ENCODE peak calls at places on chromosomes 1 and 21, in six cellular contexts. P is A549, Q is fibroblast of lung, H is H9, M is GM23338, A is HCT116. K is an unnamed sample.

GRCh38 chr21:45376459-45377324 is 28.3 kb upstream of the COL18A1 start:
- DNase-seq in H (no peak), A (no peak), P (no peak), Q (no peak), M (no peak), K (no peak)

GRCh38 chr1:221774054-221774842 is 32.4 kb upstream of the DUSP10 start:
- DNase-seq in M (no peak), A (no peak), P (peak; percentile 30), Q (no peak), H (no peak), K (no peak)

GRCh38 chr1:53183277-53183990 is 13.2 kb upstream of the CPT2 start:
- DNase-seq in M (no peak), A (no peak), P (no peak), Q (no peak), H (no peak), K (no peak)

GRCh38 chr1:201461193-201461657 is 7.8 kb downstream of the PHLDA3 start:
- DNase-seq in Q (peak; percentile 98), A (peak; percentile 86), M (no peak), P (peak; percentile 93), H (no peak), K (no peak)

GRCh38 chr21:17461582-17461981 is 51.3 kb upstream of the CXADR start:
- DNase-seq in P (peak; percentile 21), A (no peak), H (no peak), Q (peak; percentile 42), M (no peak), K (no peak)

GRCh38 chr1:156060937-156061636 is at the start of gene RAB25:
- DNase-seq in Q (no peak), P (no peak), H (peak; percentile 94), M (peak; percentile 96), A (peak; percentile 83), K (no peak)

GRCh38 chr1:240027059-240027462 is 64.6 kb upstream of the FMN2 start:
- DNase-seq in M (peak; percentile 75), P (peak; percentile 59), Q (peak; percentile 41), H (no peak), A (no peak), K (peak; percentile 24)

GRCh38 chr1:153937331-153937730 is 9.2 kb downstream of the DENND4B start:
- DNase-seq in P (no peak), Q (no peak), M (no peak), A (no peak), H (no peak), K (no peak)

GRCh38 chr1:2612591-2613365 is 20.0 kb downstream of the MMEL1 start:
- DNase-seq in H (no peak), M (no peak), Q (no peak), A (no peak), P (no peak), K (no peak)

GRCh38 chr21:41142051-41142795 is 25.7 kb upstream of the BACE2 start:
- DNase-seq in M (peak; percentile 9), P (peak; percentile 5), A (no peak), H (peak; percentile 47), Q (peak; percentile 97), K (no peak)

GRCh38 chr1:176811896-176812295 is 348.9 kb downstream of the PAPPA2 start:
- DNase-seq in Q (no peak), A (no peak), H (no peak), P (no peak), M (peak; percentile 63), K (peak; percentile 15)

GRCh38 chr1:5973771-5974170 is 18.5 kb downstream of the NPHP4 start:
- DNase-seq in M (no peak), H (peak; percentile 35), Q (peak; percentile 25), A (no peak), P (no peak), K (no peak)

GRCh38 chr1:219189021-219189824 is 15.5 kb downstream of the LYPLAL1 start:
- DNase-seq in H (no peak), Q (peak; percentile 88), M (no peak), P (no peak), A (no peak), K (no peak)

GRCh38 chr21:38959686-38960049 is 153.9 kb downstream of the ETS2 start:
- DNase-seq in P (no peak), M (no peak), A (no peak), Q (no peak), H (no peak), K (no peak)

GRCh38 chr1:94096797-94097549 is 24.0 kb downstream of the ABCA4 start:
- DNase-seq in A (no peak), P (no peak), Q (peak; percentile 35), M (no peak), H (no peak), K (no peak)

GRCh38 chr21:15058718-15059316 is 6.0 kb downstream of the NRIP1 start:
- DNase-seq in M (peak; percentile 32), P (peak; percentile 59), H (no peak), A (peak; percentile 32), Q (peak; percentile 77), K (no peak)

GRCh38 chr1:231612393-231613089 is 14.0 kb upstream of the DISC1 start:
- DNase-seq in H (no peak), M (no peak), A (no peak), P (no peak), Q (no peak), K (no peak)

DNA sequence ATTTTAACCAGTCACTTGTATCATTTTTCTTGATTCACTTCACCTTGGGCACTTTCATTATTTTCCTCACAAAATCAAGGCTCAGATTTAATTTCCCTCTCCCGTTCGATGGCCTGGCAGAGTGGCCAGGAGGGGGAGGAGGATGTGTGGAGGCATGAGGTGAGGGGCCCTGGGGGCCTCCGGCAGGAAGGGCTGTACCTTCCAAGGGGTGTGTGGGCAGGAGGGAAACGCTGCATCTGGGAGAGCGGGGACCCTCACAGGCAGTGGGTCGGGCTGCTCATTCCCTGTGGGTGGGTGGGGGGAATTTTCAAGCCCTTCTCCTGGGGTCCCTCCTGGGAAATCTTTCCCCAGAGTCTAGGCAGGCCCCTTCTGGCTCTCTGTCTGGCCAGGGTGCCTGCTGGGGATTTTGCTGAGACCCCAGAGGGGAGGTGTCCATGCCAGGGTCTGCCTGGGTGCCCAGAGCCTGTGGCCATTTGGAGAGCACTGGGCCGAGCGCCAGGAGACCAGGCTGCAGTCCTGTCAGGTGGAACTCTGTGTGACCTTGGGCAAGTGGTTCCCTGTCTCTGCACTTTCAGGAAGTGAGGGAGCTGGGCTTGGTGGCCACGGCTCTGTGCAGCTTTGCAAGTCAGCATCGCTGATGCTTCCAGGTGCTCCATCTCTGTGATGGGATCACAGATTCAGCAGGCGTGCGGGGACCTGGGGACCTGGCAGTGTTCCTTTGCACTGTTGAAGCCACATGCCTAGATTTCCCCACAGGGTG is 81.9 kb upstream of the C1orf174 start:
- DNase-seq in A (no peak), M (no peak), Q (no peak), P (no peak), H (no peak), K (no peak)
- H3K4me2 ChIP-seq in A (no peak overlapping the region), M (no peak overlapping the region), Q (no peak overlapping the region), P (no peak overlapping the region), H (no peak overlapping the region), K (no peak overlapping the region)

GRCh38 chr1:204207136-204207616 is 6.6 kb downstream of the GOLT1A start:
- DNase-seq in Q (peak; percentile 9), P (peak; percentile 37), M (peak; percentile 90), H (peak; percentile 88), A (peak; percentile 18), K (peak; percentile 62)
- H3K4me2 ChIP-seq in Q (no peak overlapping the region), P (peak overlapping the region; percentile 33), M (no peak overlapping the region), H (no peak overlapping the region), A (peak overlapping the region; percentile 22), K (no peak overlapping the region)

GRCh38 chr1:57319165-57319564 is 104.7 kb downstream of the DAB1 start:
- DNase-seq in M (no peak), P (no peak), A (no peak), Q (peak; percentile 32), H (no peak), K (no peak)
- H3K4me2 ChIP-seq in M (no peak overlapping the region), P (no peak overlapping the region), A (no peak overlapping the region), Q (no peak overlapping the region), H (no peak overlapping the region), K (no peak overlapping the region)

GRCh38 chr1:157278383-157279156 is 140.4 kb upstream of the ETV3 start:
- DNase-seq in A (no peak), M (no peak), H (no peak), Q (no peak), P (no peak), K (no peak)
- H3K4me2 ChIP-seq in A (no peak overlapping the region), M (no peak overlapping the region), H (no peak overlapping the region), Q (no peak overlapping the region), P (no peak overlapping the region), K (no peak overlapping the region)

DNA sequence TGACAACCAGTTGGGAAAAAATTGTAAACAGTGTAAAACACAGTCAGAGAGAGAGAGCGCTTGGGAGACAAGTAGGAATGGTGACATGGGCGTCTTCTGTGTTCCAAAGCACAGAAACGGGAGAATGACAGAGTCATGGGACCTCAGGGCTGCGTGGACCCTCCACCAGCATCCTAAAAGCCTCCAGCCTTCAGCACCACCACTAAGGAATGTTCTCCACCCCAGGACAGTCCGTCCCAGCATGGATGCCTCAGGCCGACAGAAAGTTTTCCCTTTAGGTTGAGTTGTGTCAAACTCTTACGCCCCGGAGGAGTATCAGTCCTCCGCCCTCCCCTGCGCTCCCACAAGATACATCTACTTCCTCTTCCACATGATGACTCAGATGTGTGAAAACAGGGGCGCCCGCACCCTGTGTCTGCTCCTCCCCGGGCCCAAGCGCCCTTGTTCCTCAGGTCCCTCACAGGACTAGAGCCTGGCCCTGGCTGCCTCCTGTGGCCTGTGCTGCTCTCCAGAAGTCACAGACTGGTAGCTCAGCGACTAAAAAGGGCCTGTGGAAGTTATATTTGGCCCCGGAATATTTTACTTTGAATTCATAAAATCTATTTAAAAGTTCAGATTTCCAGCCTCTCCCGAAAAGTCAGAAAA is 63.9 kb upstream of the EFHD2 start:
- DNase-seq in P (no peak), H (no peak), Q (no peak), A (no peak), M (no peak), K (no peak)
- H3K4me2 ChIP-seq in P (no peak overlapping the region), H (no peak overlapping the region), Q (no peak overlapping the region), A (peak overlapping the region; percentile 40), M (no peak overlapping the region), K (no peak overlapping the region)

DNA sequence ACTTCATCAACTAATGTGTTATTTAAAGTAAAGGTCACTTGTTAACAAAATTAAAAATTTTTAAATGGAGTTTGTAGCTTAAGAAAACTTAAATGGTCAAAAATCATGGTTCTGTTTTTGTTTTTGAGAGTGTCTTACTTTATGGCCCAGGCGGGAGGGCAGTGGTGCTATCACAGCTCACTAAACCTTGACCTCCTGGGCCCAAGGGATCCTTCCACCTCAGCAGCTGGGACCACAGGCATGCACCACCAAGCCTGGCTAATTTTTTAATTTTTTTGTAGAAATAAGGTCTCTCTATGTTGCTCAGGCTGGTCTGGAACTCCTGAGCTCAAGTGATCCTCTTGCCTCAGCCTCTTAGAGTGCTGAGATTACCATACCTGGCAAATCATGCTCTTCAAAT is 111.4 kb downstream of the MAST2 start:
- DNase-seq in M (no peak), Q (no peak), P (no peak), A (no peak), H (no peak), K (no peak)
- H3K4me2 ChIP-seq in M (no peak overlapping the region), Q (no peak overlapping the region), P (no peak overlapping the region), A (no peak overlapping the region), H (no peak overlapping the region), K (no peak overlapping the region)